ENCODE peak calls at places on chromosomes 16 and 17, in ten cellular contexts. D is lower leg skin; C is ascending aorta; N is stimulated activated CD4-positive, alpha-beta T cell treated with anti-CD3 and anti-CD28 coated beads, TNF-alpha, amount 100 ng/mL, for 24 hours; B is adrenal gland; Q is GM23248; U is LHCN-M2; G is MM.1S; S is EH; E is bronchial epithelial cell. W is an unnamed sample.
A peak's percentile ranks its signal among the peaks of the same experiment; 100 is the strongest.

GRCh38 chr17:57273471-57273870 is 17.1 kb downstream of the MSI2 start:
- DNase-seq in D (no peak), C (no peak), N (no peak), B (no peak), Q (no peak), U (no peak), G (no peak), S (no peak), E (peak; percentile 64), W (no peak)

GRCh38 chr16:84340305-84341040 is 27.9 kb upstream of the ATP2C2 start:
- DNase-seq in D (no peak), C (no peak), N (no peak), B (no peak), Q (peak; percentile 50), U (no peak), G (no peak), S (peak; percentile 16), E (peak; percentile 81), W (no peak)

GRCh38 chr17:8057691-8058114 is 18.8 kb downstream of the ALOX15B start:
- DNase-seq in D (no peak), C (peak; percentile 74), N (no peak), B (peak; percentile 49), Q (peak; percentile 88), U (peak; percentile 79), G (peak; percentile 77), S (peak; percentile 77), E (peak; percentile 79), W (peak; percentile 90)

GRCh38 chr16:30472328-30472942 is at the start of gene ITGAL:
- DNase-seq in D (no peak), C (peak; percentile 68), N (peak; percentile 83), B (peak; percentile 53), Q (no peak), U (no peak), G (peak; percentile 93), S (no peak), E (no peak), W (peak; percentile 90)

GRCh38 chr16:9195301-9195700 is 103.9 kb downstream of the HAPSTR1 start:
- DNase-seq in D (no peak), C (no peak), N (no peak), B (no peak), Q (no peak), U (no peak), G (no peak), S (no peak), E (no peak), W (no peak)

GRCh38 chr17:78935419-78936323 is 10.5 kb upstream of the TIMP2 start:
- DNase-seq in D (peak; percentile 93), C (peak; percentile 92), N (no peak), B (peak; percentile 73), Q (peak; percentile 99), U (peak; percentile 97), G (no peak), S (peak; percentile 98), E (peak; percentile 18), W (no peak)

GRCh38 chr17:58756246-58757161 is 850 bp downstream of the PPM1E start:
- DNase-seq in D (no peak), C (no peak), N (peak; percentile 11), B (peak; percentile 20), Q (peak; percentile 4), U (no peak), G (peak; percentile 12), S (peak; percentile 4), E (no peak), W (peak; percentile 38)

GRCh38 chr17:80637286-80637703 is 92.7 kb downstream of the RPTOR start:
- DNase-seq in D (no peak), C (no peak), N (no peak), B (no peak), Q (no peak), U (no peak), G (no peak), S (no peak), E (peak; percentile 19), W (no peak)

GRCh38 chr17:27524594-27524993 is 68.3 kb downstream of the KSR1 start:
- DNase-seq in D (no peak), C (no peak), N (no peak), B (no peak), Q (no peak), U (no peak), G (no peak), S (no peak), E (no peak), W (no peak)

GRCh38 chr16:69567031-69567680 is 1.4 kb downstream of the NFAT5 start:
- DNase-seq in D (no peak), C (no peak), N (no peak), B (peak; percentile 29), Q (peak; percentile 58), U (no peak), G (peak; percentile 9), S (no peak), E (peak; percentile 61), W (peak; percentile 54)

GRCh38 chr17:38559880-38560230 is 45.9 kb downstream of the SRCIN1 start:
- DNase-seq in D (no peak), C (no peak), N (no peak), B (no peak), Q (no peak), U (no peak), G (no peak), S (no peak), E (no peak), W (no peak)

GRCh38 chr17:42670199-42670924 is 6.4 kb downstream of the PLEKHH3 start:
- DNase-seq in D (no peak), C (peak; percentile 60), N (no peak), B (no peak), Q (no peak), U (no peak), G (peak; percentile 3), S (no peak), E (no peak), W (no peak)

GRCh38 chr17:46782250-46782953 is 36.1 kb downstream of the WNT3 start:
- DNase-seq in D (no peak), C (no peak), N (no peak), B (no peak), Q (peak; percentile 54), U (no peak), G (peak; percentile 30), S (peak; percentile 46), E (peak; percentile 35), W (peak; percentile 77)

GRCh38 chr17:35295686-35296085 is 52.8 kb downstream of the SLFN5 start:
- DNase-seq in D (no peak), C (no peak), N (no peak), B (no peak), Q (peak; percentile 64), U (peak; percentile 22), G (no peak), S (peak; percentile 73), E (no peak), W (no peak)

GRCh38 chr17:80254396-80255241 is 6.0 kb upstream of the RNF213 start:
- DNase-seq in D (no peak), C (peak; percentile 87), N (peak; percentile 59), B (peak; percentile 92), Q (peak; percentile 95), U (peak; percentile 92), G (peak; percentile 95), S (peak; percentile 98), E (peak; percentile 93), W (peak; percentile 40)

GRCh38 chr16:81505011-81505660 is 60.5 kb downstream of the CMIP start:
- DNase-seq in D (no peak), C (no peak), N (no peak), B (no peak), Q (no peak), U (no peak), G (no peak), S (no peak), E (peak; percentile 87), W (peak; percentile 46)

GRCh38 chr16:76502555-76502954 is 225.4 kb downstream of the CNTNAP4 start:
- DNase-seq in D (no peak), C (no peak), N (no peak), B (no peak), Q (no peak), U (no peak), G (no peak), S (no peak), E (no peak), W (no peak)

GRCh38 chr16:28120754-28121153 is 57.2 kb upstream of the GSG1L start:
- DNase-seq in D (no peak), C (no peak), N (no peak), B (no peak), Q (no peak), U (no peak), G (no peak), S (no peak), E (no peak), W (no peak)

GRCh38 chr16:74691093-74691855 is 9.4 kb downstream of the MLKL start:
- DNase-seq in D (no peak), C (no peak), N (no peak), B (no peak), Q (peak; percentile 44), U (peak; percentile 34), G (no peak), S (peak; percentile 49), E (no peak), W (no peak)

GRCh38 chr17:19672009-19672837 is 23.7 kb downstream of the ALDH3A2 start:
- DNase-seq in D (peak; percentile 89), C (peak; percentile 67), N (no peak), B (peak; percentile 90), Q (peak; percentile 66), U (peak; percentile 35), G (no peak), S (peak; percentile 37), E (no peak), W (no peak)

GRCh38 chr16:26816266-26816665 is 250.5 kb upstream of the C16orf82 start:
- DNase-seq in D (peak; percentile 17), C (no peak), N (no peak), B (no peak), Q (peak; percentile 73), U (no peak), G (no peak), S (no peak), E (no peak), W (no peak)

GRCh38 chr17:43018932-43019331 is 3.3 kb downstream of the VAT1 start:
- DNase-seq in D (no peak), C (no peak), N (no peak), B (no peak), Q (peak; percentile 24), U (no peak), G (no peak), S (no peak), E (no peak), W (no peak)

GRCh38 chr17:59762022-59762825 is 54.8 kb downstream of the VMP1 start:
- DNase-seq in D (no peak), C (no peak), N (no peak), B (no peak), Q (peak; percentile 91), U (peak; percentile 89), G (no peak), S (peak; percentile 80), E (peak; percentile 87), W (no peak)

GRCh38 chr16:88534731-88535141 is 35.5 kb upstream of the ZC3H18 start:
- DNase-seq in D (no peak), C (no peak), N (peak; percentile 28), B (peak; percentile 56), Q (peak; percentile 82), U (peak; percentile 36), G (no peak), S (peak; percentile 49), E (peak; percentile 8), W (peak; percentile 41)

GRCh38 chr16:11038777-11039176 is 94.4 kb downstream of the CLEC16A start:
- DNase-seq in D (peak; percentile 68), C (peak; percentile 18), N (no peak), B (no peak), Q (no peak), U (no peak), G (no peak), S (no peak), E (peak; percentile 93), W (no peak)

GRCh38 chr16:86363836-86364618 is 146.3 kb upstream of the FOXF1 start:
- DNase-seq in D (no peak), C (no peak), N (no peak), B (no peak), Q (peak; percentile 15), U (no peak), G (no peak), S (peak; percentile 72), E (no peak), W (no peak)

GRCh38 chr17:74603032-74603635 is 11.1 kb upstream of the CD300LD start:
- DNase-seq in D (no peak), C (no peak), N (no peak), B (no peak), Q (no peak), U (no peak), G (no peak), S (no peak), E (no peak), W (no peak)

GRCh38 chr16:62253926-62254325 is 217.7 kb upstream of the CDH8 start:
- DNase-seq in D (no peak), C (no peak), N (no peak), B (no peak), Q (no peak), U (no peak), G (no peak), S (no peak), E (peak; percentile 86), W (no peak)

W was measured in OCI-LY7.